ENCODE peak calls at places on chromosomes 16 and 17, in ten cellular contexts. K, R, W, T, D, N, B, C, E and S are unnamed samples.

GRCh38 chr16:15547768-15548096 is 95.2 kb downstream of the MARF1 start:
- DNase-seq in K (no peak), R (no peak), W (no peak), T (no peak), D (no peak), N (no peak), B (no peak), C (no peak), E (no peak), S (no peak)

GRCh38 chr17:40447148-40447644 is 3.9 kb downstream of the IGFBP4 start:
- DNase-seq in K (no peak), R (peak; percentile 45), W (no peak), T (no peak), D (no peak), N (no peak), B (no peak), C (no peak), E (no peak), S (no peak)

GRCh38 chr17:8163978-8164814 is 1.4 kb upstream of the VAMP2 start:
- DNase-seq in K (peak; percentile 91), R (peak; percentile 87), W (peak; percentile 54), T (peak; percentile 88), D (no peak), N (no peak), B (peak; percentile 86), C (peak; percentile 82), E (peak; percentile 79), S (peak; percentile 71)

GRCh38 chr16:89422905-89423630 is 67.3 kb downstream of the ANKRD11 start:
- DNase-seq in K (no peak), R (no peak), W (no peak), T (peak; percentile 90), D (no peak), N (no peak), B (no peak), C (no peak), E (no peak), S (peak; percentile 75)

GRCh38 chr16:20923876-20924275 is 23.3 kb downstream of the LYRM1 start:
- DNase-seq in K (no peak), R (no peak), W (no peak), T (no peak), D (no peak), N (no peak), B (no peak), C (no peak), E (no peak), S (no peak)

GRCh38 chr17:42067371-42068180 is 17.2 kb upstream of the C17orf113 start:
- DNase-seq in K (peak; percentile 98), R (peak; percentile 58), W (peak; percentile 88), T (peak; percentile 84), D (peak; percentile 57), N (peak; percentile 92), B (peak; percentile 54), C (peak; percentile 67), E (peak; percentile 64), S (peak; percentile 65)

GRCh38 chr17:60139438-60140285 is 10.1 kb upstream of the CA4 start:
- DNase-seq in K (peak; percentile 97), R (peak; percentile 78), W (peak; percentile 94), T (peak; percentile 71), D (peak; percentile 54), N (peak; percentile 84), B (peak; percentile 68), C (peak; percentile 81), E (peak; percentile 39), S (peak; percentile 62)

GRCh38 chr17:15457723-15458094 is 9.7 kb downstream of the CDRT4 start:
- DNase-seq in K (no peak), R (no peak), W (no peak), T (no peak), D (peak; percentile 24), N (no peak), B (no peak), C (no peak), E (peak; percentile 58), S (no peak)

GRCh38 chr17:5747964-5748363 is 163.7 kb upstream of the NLRP1 start:
- DNase-seq in K (no peak), R (no peak), W (no peak), T (no peak), D (no peak), N (no peak), B (no peak), C (no peak), E (no peak), S (no peak)

GRCh38 chr17:83056583-83057396 is 22.6 kb upstream of the METRNL start:
- DNase-seq in K (peak; percentile 40), R (peak; percentile 17), W (no peak), T (no peak), D (no peak), N (no peak), B (peak; percentile 33), C (no peak), E (no peak), S (peak; percentile 8)

GRCh38 chr17:64130559-64131001 is 636 bp upstream of the ERN1 start:
- DNase-seq in K (no peak), R (peak; percentile 66), W (no peak), T (peak; percentile 83), D (peak; percentile 83), N (no peak), B (peak; percentile 69), C (no peak), E (peak; percentile 54), S (no peak)

GRCh38 chr16:27813591-27813990 is 249.9 kb downstream of the GSG1L start:
- DNase-seq in K (peak; percentile 18), R (no peak), W (no peak), T (no peak), D (no peak), N (no peak), B (no peak), C (no peak), E (peak; percentile 3), S (no peak)

GRCh38 chr17:83065660-83066542 is 13.5 kb upstream of the METRNL start:
- DNase-seq in K (peak; percentile 31), R (peak; percentile 16), W (no peak), T (peak; percentile 1), D (no peak), N (no peak), B (no peak), C (peak; percentile 3), E (no peak), S (peak; percentile 7)

GRCh38 chr17:28357061-28357900 is at the start of gene POLDIP2:
- DNase-seq in K (peak; percentile 99), R (peak; percentile 96), W (peak; percentile 94), T (peak; percentile 95), D (peak; percentile 95), N (peak; percentile 95), B (peak; percentile 95), C (peak; percentile 96), E (peak; percentile 91), S (peak; percentile 95)
- TF ChIP-seq CTCF in K (peak; percentile 15), R (no peak), W (no peak), T (no peak), D (no peak), N (no peak), B (no peak), C (no peak), E (no peak), S (no peak)

GRCh38 chr16:5604770-5605169 is 507.2 kb upstream of the EEF2KMT start:
- DNase-seq in K (peak; percentile 58), R (no peak), W (peak; percentile 18), T (peak; percentile 16), D (no peak), N (no peak), B (no peak), C (no peak), E (no peak), S (no peak)
- TF ChIP-seq CTCF in K (peak; percentile 73), R (no peak), W (peak; percentile 43), T (no peak), D (no peak), N (no peak), B (no peak), C (no peak), E (no peak), S (no peak)

GRCh38 chr16:62709856-62710255 is 673.6 kb upstream of the CDH8 start:
- DNase-seq in K (no peak), R (no peak), W (no peak), T (no peak), D (no peak), N (no peak), B (no peak), C (no peak), E (no peak), S (no peak)

GRCh38 chr16:62715701-62716100 is 679.5 kb upstream of the CDH8 start:
- DNase-seq in K (no peak), R (no peak), W (no peak), T (no peak), D (no peak), N (no peak), B (no peak), C (no peak), E (no peak), S (no peak)

GRCh38 chr16:62711797-62712196 is 675.6 kb upstream of the CDH8 start:
- DNase-seq in K (peak; percentile 73), R (no peak), W (no peak), T (no peak), D (no peak), N (peak; percentile 35), B (no peak), C (no peak), E (no peak), S (no peak)
- TF ChIP-seq CTCF in K (peak; percentile 66), R (no peak), W (no peak), T (no peak), D (no peak), N (no peak), B (no peak), C (no peak), E (no peak), S (no peak)

GRCh38 chr17:44137891-44138709 is 3.6 kb upstream of the HROB start:
- DNase-seq in K (peak; percentile 98), R (peak; percentile 65), W (peak; percentile 50), T (peak; percentile 89), D (peak; percentile 97), N (peak; percentile 60), B (peak; percentile 90), C (peak; percentile 69), E (peak; percentile 92), S (no peak)
- TF ChIP-seq CTCF in K (no peak), R (no peak), W (no peak), T (no peak), D (no peak), N (no peak), B (no peak), C (no peak), E (no peak), S (no peak)

DNA sequence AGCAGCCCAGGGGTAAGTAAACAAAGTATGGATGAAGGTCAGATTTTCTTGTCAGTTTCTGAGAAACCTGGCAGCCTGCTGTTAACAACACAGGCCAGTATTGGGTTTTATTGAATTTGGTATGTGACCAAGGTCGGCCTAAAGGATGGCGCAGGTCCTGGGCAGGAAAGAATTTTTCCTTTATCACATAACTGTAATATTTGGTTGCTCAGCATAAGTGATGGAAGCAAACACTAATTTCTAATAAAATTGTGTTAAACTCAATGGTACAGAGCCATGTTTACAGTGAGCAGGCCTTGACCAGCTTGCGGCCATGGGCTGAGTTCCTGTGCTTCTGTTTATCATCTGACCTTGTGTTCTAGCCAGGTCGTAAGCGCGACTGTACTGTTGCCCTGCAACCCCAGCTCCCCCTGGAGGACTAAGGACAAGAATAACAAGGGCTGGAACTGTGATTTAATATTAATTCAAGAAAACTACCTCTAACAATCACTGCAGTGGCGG is 10.5 kb downstream of the POLDIP2 start:
- DNase-seq in K (peak; percentile 73), R (no peak), W (no peak), T (no peak), D (peak; percentile 90), N (no peak), B (no peak), C (no peak), E (no peak), S (no peak)
- TF ChIP-seq CTCF in K (peak; percentile 62), R (peak; percentile 32), W (no peak), T (no peak), D (peak; percentile 59), N (no peak), B (no peak), C (peak; percentile 39), E (no peak), S (no peak)